ENCODE peak calls at places on chromosomes 7 and 10, in eight cellular contexts. O is BJ, G is iPS-NIHi11, B is bronchial epithelial cell, D is NCI-H774, S is adrenal gland, V is kidney glomerular epithelial cell, H is fibroblast of the conjunctiva. A is an unnamed sample.

GRCh38 chr10:34585422-34586115 is 229.5 kb downstream of the PARD3 start:
- DNase-seq in D (no peak), S (no peak), H (no peak), O (no peak), G (no peak), B (no peak), V (no peak), A (no peak)

GRCh38 chr7:80941206-80941758 is 22.4 kb upstream of the SEMA3C start:
- DNase-seq in G (no peak), B (peak; percentile 99), H (peak; percentile 71), V (peak; percentile 77), D (no peak), S (peak; percentile 9), O (peak; percentile 64), A (no peak)

GRCh38 chr7:90710466-90710850 is 114.3 kb downstream of the CDK14 start:
- DNase-seq in V (no peak), O (no peak), B (no peak), D (no peak), S (no peak), G (no peak), H (no peak), A (no peak)

GRCh38 chr7:46859963-46860475 is 721.9 kb downstream of the TNS3 start:
- DNase-seq in O (no peak), D (no peak), G (no peak), B (peak; percentile 40), V (no peak), H (peak; percentile 35), S (peak; percentile 14), A (no peak)

GRCh38 chr7:105653441-105654005 is 72.2 kb upstream of the EFCAB10 start:
- DNase-seq in H (no peak), V (no peak), B (no peak), G (no peak), D (no peak), O (no peak), S (no peak), A (no peak)

GRCh38 chr7:1579481-1580421 is 9.9 kb upstream of the PSMG3 start:
- DNase-seq in B (peak; percentile 33), O (no peak), D (peak; percentile 44), S (peak; percentile 66), G (peak; percentile 84), V (peak; percentile 4), H (peak; percentile 47), A (peak; percentile 63)

GRCh38 chr10:97311106-97311615 is 7.9 kb upstream of the FRAT1 start:
- DNase-seq in V (peak; percentile 21), O (no peak), S (no peak), G (no peak), B (no peak), D (no peak), H (no peak), A (no peak)

GRCh38 chr10:55519264-55519663 is 718.2 kb upstream of the PCDH15 start:
- DNase-seq in G (peak; percentile 3), B (no peak), H (no peak), O (no peak), D (no peak), V (no peak), S (no peak), A (no peak)

GRCh38 chr10:48206470-48207250 is 67.8 kb downstream of the FRMPD2 start:
- DNase-seq in D (no peak), O (no peak), H (no peak), V (no peak), B (no peak), S (peak; percentile 53), G (no peak), A (no peak)

GRCh38 chr10:132614431-132615341 is 77.1 kb downstream of the INPP5A start:
- DNase-seq in B (no peak), G (no peak), V (no peak), H (no peak), D (no peak), O (no peak), S (no peak), A (no peak)

GRCh38 chr7:95141755-95142154 is 182.6 kb downstream of the PON1 start:
- DNase-seq in B (peak; percentile 53), G (no peak), O (no peak), D (no peak), H (peak; percentile 6), S (no peak), V (no peak), A (no peak)

GRCh38 chr10:24039897-24040296 is 169.0 kb upstream of the KIAA1217 start:
- DNase-seq in H (no peak), S (no peak), G (no peak), B (no peak), D (no peak), O (no peak), V (no peak), A (no peak)

GRCh38 chr10:92208736-92209135 is 82.1 kb downstream of the CPEB3 start:
- DNase-seq in H (peak; percentile 3), D (no peak), S (peak; percentile 21), O (no peak), B (peak; percentile 54), G (no peak), V (no peak), A (no peak)

GRCh38 chr7:108463613-108464012 is 7.4 kb upstream of the NRCAM start:
- DNase-seq in H (no peak), G (no peak), D (no peak), B (no peak), O (no peak), S (no peak), V (no peak), A (no peak)

GRCh38 chr7:77933394-77933793 is 134.8 kb downstream of the PHTF2 start:
- DNase-seq in S (no peak), O (no peak), H (no peak), V (no peak), D (no peak), B (peak; percentile 78), G (no peak), A (no peak)